ENCODE peak calls at places on chromosomes 4 and X, in six cellular contexts. C is left lung, X is NCI-H2081, V is type B pancreatic cell, J is PC-9, D is anterior cingulate cortex. O is an unnamed sample.

GRCh38 chrX:117002981-117003380 is 540.2 kb upstream of the CT83 start:
- DNase-seq in J (no peak), V (no peak), X (no peak), D (no peak), C (no peak), O (no peak)

GRCh38 chr4:139665690-139666529 is at the start of gene MGST2:
- DNase-seq in J (peak; percentile 75), D (peak; percentile 15), X (peak; percentile 72), C (peak; percentile 81), V (peak; percentile 73), O (peak; percentile 14)

GRCh38 chr4:53196195-53196641 is 169.6 kb downstream of the SCFD2 start:
- DNase-seq in C (no peak), J (no peak), V (no peak), X (no peak), D (no peak), O (no peak)

GRCh38 chrX:48493890-48494364 is 14.9 kb upstream of the PORCN start:
- DNase-seq in X (peak; percentile 17), D (peak; percentile 20), C (no peak), V (no peak), J (no peak), O (peak; percentile 43)

GRCh38 chr4:73620115-73620792 is at the start of gene RASSF6:
- DNase-seq in V (no peak), C (peak; percentile 78), J (peak; percentile 70), D (no peak), X (peak; percentile 85), O (no peak)

GRCh38 chr4:2361366-2362285 is 56.8 kb downstream of the ZFYVE28 start:
- DNase-seq in C (no peak), D (no peak), J (no peak), V (no peak), X (no peak), O (no peak)

GRCh38 chr4:94947681-94948108 is 189.9 kb downstream of the BMPR1B start:
- DNase-seq in V (no peak), D (no peak), X (no peak), J (no peak), C (no peak), O (no peak)

GRCh38 chr4:166594326-166594946 is 639.9 kb downstream of the SPOCK3 start:
- DNase-seq in V (no peak), C (no peak), D (no peak), X (peak; percentile 92), J (no peak), O (no peak)

GRCh38 chrX:262391-262909 is 18.7 kb upstream of the PLCXD1 start:
- DNase-seq in C (no peak), X (no peak), V (peak; percentile 58), J (no peak), D (no peak), O (no peak)

O was measured in substantia nigra.